ENCODE peak calls at places on chromosomes 7 and 10, in five cellular contexts. X, Z, N, C and E are unnamed samples.

GRCh38 chr10:6621536-6621935 is 41.5 kb upstream of the PRKCQ start:
- DNase-seq in Z (no peak), C (no peak), N (no peak), X (no peak), E (no peak)

GRCh38 chr10:55091691-55092328 is 290.8 kb upstream of the PCDH15 start:
- DNase-seq in X (no peak), Z (no peak), N (no peak), C (no peak), E (no peak)

GRCh38 chr7:32670105-32670504 is 174.8 kb downstream of the AVL9 start:
- DNase-seq in Z (no peak), N (peak), X (no peak), C (no peak), E (no peak)

GRCh38 chr10:80526742-80527141 is 11.0 kb upstream of the SH2D4B start:
- DNase-seq in X (no peak), C (no peak), N (peak), Z (no peak), E (no peak)

GRCh38 chr7:39750253-39750994 is 127.1 kb downstream of the RALA start:
- DNase-seq in C (no peak), X (no peak), Z (no peak), N (no peak), E (no peak)

GRCh38 chr7:51689547-51689946 is 372.9 kb upstream of the COBL start:
- DNase-seq in Z (no peak), C (no peak), X (no peak), N (no peak), E (no peak)

GRCh38 chr10:60591119-60591518 is 187.2 kb upstream of the CDK1 start:
- DNase-seq in C (no peak), Z (no peak), X (no peak), N (no peak), E (no peak)

GRCh38 chr7:50302486-50303081 is 1.9 kb upstream of the IKZF1 start:
- DNase-seq in Z (no peak), N (no peak), X (no peak), C (no peak), E (no peak)

GRCh38 chr7:51067757-51068156 is 248.9 kb downstream of the COBL start:
- DNase-seq in Z (no peak), N (peak), C (no peak), X (no peak), E (no peak)

GRCh38 chr7:1901431-1902210 is 231.5 kb downstream of the ELFN1 start:
- DNase-seq in C (no peak), N (no peak), X (no peak), Z (no peak), E (no peak)

GRCh38 chr10:59225211-59225610 is 48.8 kb downstream of the PHYHIPL start:
- DNase-seq in N (no peak), Z (no peak), C (no peak), X (no peak), E (no peak)

GRCh38 chr7:148941598-148942280 is 57.6 kb upstream of the EZH2 start:
- DNase-seq in N (no peak), X (peak), Z (peak), C (peak), E (peak)

GRCh38 chr7:58086871-58087535 is 637.0 kb downstream of the ZNF716 start:
- DNase-seq in Z (no peak), N (no peak), C (no peak), X (no peak), E (no peak)

GRCh38 chr10:69901623-69902505 is 100.2 kb downstream of the COL13A1 start:
- DNase-seq in Z (no peak), N (no peak), X (no peak), C (no peak), E (no peak)